ENCODE peak calls at places on chromosomes 12 and 14, in five cellular contexts. D is keratinocyte, N is HCT116, M is neural progenitor cell, U is HepG2. T is an unnamed sample.

GRCh38 chr14:64117671-64118402 is 176.3 kb downstream of the ESR2 start:
- DNase-seq in D (peak; percentile 81), N (no peak), M (no peak), U (no peak), T (no peak)

GRCh38 chr14:100030441-100031153 is 34.6 kb upstream of the EVL start:
- DNase-seq in D (no peak), N (no peak), M (no peak), U (no peak), T (peak; percentile 46)

GRCh38 chr12:116520801-116521471 is 38.2 kb upstream of the MAP1LC3B2 start:
- DNase-seq in D (no peak), N (no peak), M (no peak), U (no peak), T (peak; percentile 82)

GRCh38 chr14:68362841-68363240 is 430.0 kb downstream of the ZFP36L1 start:
- DNase-seq in D (no peak), N (no peak), M (no peak), U (no peak), T (no peak)

GRCh38 chr12:109517619-109518018 is 40.2 kb downstream of the UBE3B start:
- DNase-seq in D (no peak), N (no peak), M (no peak), U (no peak), T (no peak)

GRCh38 chr14:77265561-77266335 is 5.3 kb downstream of the NGB start:
- DNase-seq in D (no peak), N (no peak), M (no peak), U (no peak), T (no peak)

GRCh38 chr12:29050503-29050902 is 98.6 kb upstream of the FAR2 start:
- DNase-seq in D (no peak), N (no peak), M (no peak), U (no peak), T (no peak)

GRCh38 chr14:22464422-22465142 is 124.4 kb downstream of the DAD1 start:
- DNase-seq in D (no peak), N (no peak), M (no peak), U (no peak), T (no peak)

GRCh38 chr14:24712909-24713308 is 78.9 kb upstream of the GZMB start:
- DNase-seq in D (no peak), N (no peak), M (no peak), U (no peak), T (no peak)

GRCh38 chr12:6563448-6564050 is 4.5 kb downstream of the NOP2 start:
- DNase-seq in D (no peak), N (no peak), M (peak; percentile 73), U (peak; percentile 54), T (peak; percentile 71)

GRCh38 chr14:54001189-54001878 is 44.7 kb upstream of the BMP4 start:
- DNase-seq in D (no peak), N (no peak), M (peak; percentile 34), U (peak; percentile 72), T (peak; percentile 7)

GRCh38 chr14:39860837-39861236 is 428.6 kb upstream of the FBXO33 start:
- DNase-seq in D (no peak), N (no peak), M (no peak), U (no peak), T (no peak)

GRCh38 chr14:52998376-52999010 is 47.6 kb upstream of the FERMT2 start:
- DNase-seq in D (no peak), N (no peak), M (no peak), U (peak; percentile 30), T (no peak)

GRCh38 chr14:23439107-23439835 is 3.8 kb upstream of the MYH7 start:
- DNase-seq in D (no peak), N (no peak), M (no peak), U (no peak), T (no peak)

GRCh38 chr14:36057452-36058142 is 118.9 kb downstream of the PTCSC3 start:
- DNase-seq in D (peak; percentile 28), N (peak; percentile 16), M (no peak), U (no peak), T (peak; percentile 66)
- TF ChIP-seq CTCF in D (no peak), N (no peak), M (no peak), U (no peak), T (no peak)

GRCh38 chr14:105092912-105093425 is 27.7 kb upstream of the GPR132 start:
- DNase-seq in D (no peak), N (no peak), M (peak; percentile 67), U (no peak), T (peak; percentile 68)

GRCh38 chr14:105091335-105092123 is 26.3 kb upstream of the GPR132 start:
- DNase-seq in D (peak; percentile 95), N (peak; percentile 77), M (no peak), U (peak; percentile 71), T (no peak)

GRCh38 chr14:105093426-105094192 is 28.4 kb upstream of the GPR132 start:
- DNase-seq in D (no peak), N (peak; percentile 77), M (peak; percentile 94), U (peak; percentile 20), T (peak; percentile 83)

GRCh38 chr14:105090493-105091334 is 25.5 kb upstream of the GPR132 start:
- DNase-seq in D (no peak), N (peak; percentile 71), M (peak; percentile 91), U (peak; percentile 79), T (peak; percentile 84)

DNA sequence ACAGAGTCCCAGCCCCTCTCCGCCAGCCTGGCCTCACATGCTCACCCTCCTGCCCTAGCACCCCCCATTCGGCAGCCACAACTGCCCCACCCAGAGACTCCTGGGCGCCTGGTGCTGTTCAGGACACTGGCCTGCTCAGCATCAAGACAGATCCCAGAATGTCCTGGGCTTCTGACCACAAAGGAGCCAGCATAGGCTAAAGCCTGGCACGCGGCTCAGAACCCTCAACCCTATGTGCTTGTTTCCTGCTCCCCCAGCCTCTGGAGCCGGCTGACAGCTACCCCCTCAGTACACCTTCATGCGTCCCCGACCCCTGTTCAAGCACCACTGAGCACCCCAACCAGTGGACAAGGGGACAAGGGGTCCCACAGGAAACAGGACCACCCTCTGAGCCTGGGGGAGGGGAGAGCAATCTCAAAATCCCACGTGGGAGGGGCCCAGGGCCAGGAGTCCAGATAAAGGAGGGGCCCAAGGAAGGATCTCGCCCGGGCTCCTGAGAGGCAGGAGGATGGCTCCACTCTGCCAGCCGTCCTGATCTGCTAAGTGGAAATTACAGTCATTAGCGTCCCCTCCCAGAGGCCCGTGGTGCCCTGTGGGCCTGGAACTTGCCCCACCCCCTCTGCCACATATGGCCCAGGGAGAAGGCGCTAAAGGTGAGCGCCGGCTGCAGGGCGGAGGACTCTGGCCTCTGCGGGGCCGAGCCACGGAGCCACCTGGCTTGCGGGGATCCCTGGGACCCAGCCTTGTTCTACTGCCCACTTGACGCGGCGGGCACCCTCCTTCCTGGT is 27.1 kb upstream of the GPR132 start:
- DNase-seq in D (no peak), N (no peak), M (peak; percentile 26), U (no peak), T (no peak)
- H3K4me3 ChIP-seq in D (peak overlapping the region; percentile 67), N (peak overlapping the region; percentile 87), M (peak overlapping the region; percentile 82), U (no peak overlapping the region), T (peak overlapping the region; percentile 77)

GRCh38 chr12:5433840-5434646 is 2.1 kb downstream of the NTF3 start:
- DNase-seq in D (no peak), N (no peak), M (peak; percentile 23), U (no peak), T (no peak)
- TF ChIP-seq EZH2 in D (peak; percentile 7), N (no peak), M (peak; percentile 13), U (no peak), T (peak; percentile 64)

GRCh38 chr12:2548095-2548494 is 246.7 kb upstream of the FKBP4 start:
- DNase-seq in D (no peak), N (no peak), M (no peak), U (no peak), T (no peak)

GRCh38 chr12:2551097-2551496 is 243.7 kb upstream of the FKBP4 start:
- DNase-seq in D (no peak), N (no peak), M (no peak), U (no peak), T (peak; percentile 10)

GRCh38 chr12:2551514-2551913 is 243.3 kb upstream of the FKBP4 start:
- DNase-seq in D (no peak), N (no peak), M (no peak), U (no peak), T (no peak)

GRCh38 chr12:2552000-2552399 is 242.8 kb upstream of the FKBP4 start:
- DNase-seq in D (no peak), N (no peak), M (no peak), U (no peak), T (no peak)

DNA sequence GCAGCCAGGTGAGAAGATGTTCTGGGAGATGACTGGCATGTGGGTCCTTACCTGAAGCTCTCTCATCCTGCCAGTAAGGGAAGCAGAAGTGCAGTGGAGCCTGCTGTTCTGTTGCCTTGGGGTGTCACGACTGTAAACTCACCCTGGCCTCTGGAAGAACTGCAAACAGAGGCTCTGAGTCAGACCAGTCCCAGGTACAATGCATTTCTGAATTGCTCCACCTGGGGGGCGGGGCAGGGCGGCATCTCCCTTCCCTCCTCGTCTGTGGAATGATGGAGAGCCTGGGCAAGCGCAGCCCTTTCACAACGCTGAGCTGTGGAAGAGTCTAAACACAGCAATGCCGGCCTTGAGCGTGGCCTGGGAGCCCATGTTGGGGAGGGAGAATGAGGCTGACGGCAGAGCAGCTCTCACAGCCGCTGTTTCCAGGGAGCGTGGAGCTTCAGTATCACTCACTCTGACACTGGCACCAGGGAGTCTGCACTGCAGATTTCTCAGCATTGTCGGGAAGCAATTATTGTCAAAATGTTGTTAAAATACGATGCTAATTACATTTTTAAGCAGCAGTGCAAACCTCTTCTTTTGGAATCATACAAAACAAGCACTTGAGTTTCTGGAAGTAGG is 244.2 kb upstream of the FKBP4 start:
- DNase-seq in D (no peak), N (no peak), M (no peak), U (no peak), T (no peak)
- TF ChIP-seq CTCF in D (no peak), N (no peak), M (no peak), U (no peak), T (no peak)

GRCh38 chr12:14393736-14394135 is 28.3 kb downstream of the ATF7IP start:
- DNase-seq in D (no peak), N (no peak), M (no peak), U (no peak), T (no peak)

GRCh38 chr12:14396071-14396470 is 30.6 kb downstream of the ATF7IP start:
- DNase-seq in D (no peak), N (no peak), M (no peak), U (no peak), T (no peak)

GRCh38 chr12:14390885-14391530 is 25.5 kb downstream of the ATF7IP start:
- DNase-seq in D (no peak), N (no peak), M (no peak), U (no peak), T (no peak)

GRCh38 chr12:14394317-14395058 is 29.0 kb downstream of the ATF7IP start:
- DNase-seq in D (peak; percentile 70), N (peak; percentile 79), M (peak; percentile 73), U (peak; percentile 69), T (peak; percentile 93)

DNA sequence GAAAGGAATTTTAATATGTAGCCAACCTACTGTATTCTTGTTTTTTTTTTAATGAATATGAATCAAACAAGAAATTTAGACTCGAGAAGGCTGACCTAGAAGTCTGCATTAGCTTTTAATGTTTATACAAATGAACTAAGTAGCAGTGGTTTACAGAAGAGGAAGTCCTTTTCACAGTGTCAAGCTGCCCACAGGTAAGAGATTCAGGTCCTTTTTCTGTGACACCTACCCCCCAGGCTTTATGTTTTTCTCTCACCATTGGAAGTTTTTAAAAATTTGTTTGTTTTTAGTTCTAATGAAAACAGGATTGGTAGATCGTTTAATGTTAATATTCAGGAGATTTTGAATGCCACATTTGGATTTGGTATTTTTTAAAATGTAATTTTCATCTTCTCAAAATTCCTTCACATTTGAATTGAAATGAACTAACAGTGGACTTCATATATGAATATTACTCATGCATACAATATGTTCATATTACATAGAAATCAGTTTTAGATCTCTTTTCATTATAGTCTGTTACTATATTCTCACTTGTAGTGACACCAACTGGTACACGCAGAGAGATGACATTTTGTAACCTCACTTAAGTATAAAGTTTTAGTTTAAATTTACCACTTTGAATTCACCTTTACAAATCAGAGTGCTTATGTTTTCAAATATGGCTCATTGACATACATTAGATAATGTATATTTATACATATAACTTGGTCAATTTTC is 29.7 kb downstream of the ATF7IP start:
- DNase-seq in D (no peak), N (no peak), M (no peak), U (no peak), T (no peak)
- H3K4me3 ChIP-seq in D (peak overlapping the region; percentile 30), N (no peak overlapping the region), M (peak overlapping the region; percentile 16), U (no peak overlapping the region), T (peak overlapping the region; percentile 31)

T was measured in A673.